ENCODE peak calls at places on chromosomes 12 and 14, in four cellular contexts. K is AG08395, Z is KBM-7, D is HepG2. G is an unnamed sample.

GRCh38 chr12:54068423-54069070 is 14.9 kb downstream of the HOXC4 start:
- DNase-seq in K (no peak), Z (no peak), D (no peak), G (no peak)

GRCh38 chr14:91356218-91356763 is 61.3 kb downstream of the CCDC88C start:
- DNase-seq in K (no peak), Z (no peak), D (no peak), G (no peak)

GRCh38 chr12:6963016-6963731 is 7.3 kb downstream of the PHB2 start:
- DNase-seq in K (no peak), Z (no peak), D (no peak), G (no peak)

GRCh38 chr14:96104469-96105057 is 65.4 kb downstream of the C14orf132 start:
- DNase-seq in K (peak; percentile 98), Z (no peak), D (peak; percentile 24), G (no peak)

GRCh38 chr12:75553398-75553797 is 42.0 kb upstream of the KRR1 start:
- DNase-seq in K (peak; percentile 6), Z (peak; percentile 58), D (no peak), G (no peak)

GRCh38 chr12:121603581-121603980 is 22.7 kb upstream of the ORAI1 start:
- DNase-seq in K (no peak), Z (no peak), D (no peak), G (no peak)

GRCh38 chr12:1130164-1130563 is 139.1 kb downstream of the ERC1 start:
- DNase-seq in K (no peak), Z (peak; percentile 41), D (peak; percentile 83), G (no peak)

GRCh38 chr12:103909811-103910210 is 20.4 kb upstream of the HSP90B1 start:
- DNase-seq in K (peak; percentile 62), Z (no peak), D (no peak), G (no peak)

GRCh38 chr12:88057994-88058718 is 29.0 kb upstream of the C12orf50 start:
- DNase-seq in K (peak; percentile 65), Z (no peak), D (no peak), G (no peak)

GRCh38 chr14:22319526-22320352 is 269.3 kb downstream of the DAD1 start:
- DNase-seq in K (peak; percentile 38), Z (peak; percentile 51), D (peak; percentile 80), G (peak; percentile 58)